ENCODE peak calls at places on chromosomes 11 and 22, in nine cellular contexts. One of them, this sample, is unnamed.

GRCh38 chr11:20047755-20048154 is 112.5 kb downstream of the DBX1 start:
- DNase-seq in neural crest cell: no peak
- DNase-seq in NCI-H526: no peak
- DNase-seq in GM23248: no peak
- DNase-seq in T-cell: no peak
- DNase-seq in BE2C: no peak
- DNase-seq in amygdala: no peak
- DNase-seq in tibial artery: no peak
- DNase-seq in fibroblast of lung: no peak
- DNase-seq in this sample: no peak

GRCh38 chr11:19938051-19938856 is 222.0 kb downstream of the DBX1 start:
- DNase-seq in neural crest cell: peak; percentile 56
- DNase-seq in NCI-H526: peak; percentile 74
- DNase-seq in GM23248: peak; percentile 82
- DNase-seq in T-cell: no peak
- DNase-seq in BE2C: peak; percentile 38
- DNase-seq in amygdala: peak; percentile 42
- DNase-seq in tibial artery: no peak
- DNase-seq in fibroblast of lung: peak; percentile 65
- DNase-seq in this sample: peak; percentile 56

GRCh38 chr11:126419801-126420729 is 64.6 kb downstream of the ST3GAL4 start:
- DNase-seq in neural crest cell: no peak
- DNase-seq in NCI-H526: no peak
- DNase-seq in GM23248: no peak
- DNase-seq in T-cell: no peak
- DNase-seq in BE2C: no peak
- DNase-seq in amygdala: no peak
- DNase-seq in tibial artery: no peak
- DNase-seq in fibroblast of lung: peak; percentile 36
- DNase-seq in this sample: no peak

GRCh38 chr11:66317766-66318575 is 1.1 kb upstream of the CD248 start:
- DNase-seq in neural crest cell: no peak
- DNase-seq in NCI-H526: no peak
- DNase-seq in GM23248: peak; percentile 92
- DNase-seq in T-cell: peak; percentile 90
- DNase-seq in BE2C: peak; percentile 85
- DNase-seq in amygdala: no peak
- DNase-seq in tibial artery: no peak
- DNase-seq in fibroblast of lung: peak; percentile 98
- DNase-seq in this sample: no peak

GRCh38 chr11:1049071-1049405 is 12.5 kb upstream of the MUC6 start:
- DNase-seq in neural crest cell: no peak
- DNase-seq in NCI-H526: no peak
- DNase-seq in GM23248: no peak
- DNase-seq in T-cell: no peak
- DNase-seq in BE2C: no peak
- DNase-seq in amygdala: no peak
- DNase-seq in tibial artery: peak; percentile 42
- DNase-seq in fibroblast of lung: no peak
- DNase-seq in this sample: no peak

GRCh38 chr11:3810446-3810845 is 2.1 kb downstream of the PGAP2 start:
- DNase-seq in neural crest cell: no peak
- DNase-seq in NCI-H526: no peak
- DNase-seq in GM23248: no peak
- DNase-seq in T-cell: no peak
- DNase-seq in BE2C: no peak
- DNase-seq in amygdala: no peak
- DNase-seq in tibial artery: no peak
- DNase-seq in fibroblast of lung: no peak
- DNase-seq in this sample: no peak

GRCh38 chr22:40413873-40414272 is 43.5 kb downstream of the SGSM3 start:
- DNase-seq in neural crest cell: no peak
- DNase-seq in NCI-H526: no peak
- DNase-seq in GM23248: no peak
- DNase-seq in T-cell: no peak
- DNase-seq in BE2C: no peak
- DNase-seq in amygdala: no peak
- DNase-seq in tibial artery: peak; percentile 42
- DNase-seq in fibroblast of lung: no peak
- DNase-seq in this sample: no peak

GRCh38 chr11:2235588-2236326 is 34.6 kb downstream of the ASCL2 start:
- DNase-seq in neural crest cell: no peak
- DNase-seq in NCI-H526: no peak
- DNase-seq in GM23248: no peak
- DNase-seq in T-cell: no peak
- DNase-seq in BE2C: no peak
- DNase-seq in amygdala: no peak
- DNase-seq in tibial artery: no peak
- DNase-seq in fibroblast of lung: no peak
- DNase-seq in this sample: no peak

GRCh38 chr11:125224391-125225015 is 60.0 kb downstream of the PKNOX2 start:
- DNase-seq in neural crest cell: peak; percentile 34
- DNase-seq in NCI-H526: peak; percentile 20
- DNase-seq in GM23248: peak; percentile 33
- DNase-seq in T-cell: no peak
- DNase-seq in BE2C: no peak
- DNase-seq in amygdala: no peak
- DNase-seq in tibial artery: no peak
- DNase-seq in fibroblast of lung: peak; percentile 60
- DNase-seq in this sample: peak; percentile 14

GRCh38 chr11:30245621-30246020 is 14.8 kb downstream of the FSHB start:
- DNase-seq in neural crest cell: no peak
- DNase-seq in NCI-H526: no peak
- DNase-seq in GM23248: no peak
- DNase-seq in T-cell: no peak
- DNase-seq in BE2C: no peak
- DNase-seq in amygdala: no peak
- DNase-seq in tibial artery: no peak
- DNase-seq in fibroblast of lung: no peak
- DNase-seq in this sample: no peak

GRCh38 chr11:77171254-77171653 is 43.2 kb downstream of the MYO7A start:
- DNase-seq in neural crest cell: no peak
- DNase-seq in NCI-H526: no peak
- DNase-seq in GM23248: no peak
- DNase-seq in T-cell: no peak
- DNase-seq in BE2C: no peak
- DNase-seq in amygdala: no peak
- DNase-seq in tibial artery: no peak
- DNase-seq in fibroblast of lung: no peak
- DNase-seq in this sample: no peak

GRCh38 chr11:23570828-23571227 is 710.6 kb upstream of the CCDC179 start:
- DNase-seq in neural crest cell: no peak
- DNase-seq in NCI-H526: no peak
- DNase-seq in GM23248: peak; percentile 48
- DNase-seq in T-cell: no peak
- DNase-seq in BE2C: no peak
- DNase-seq in amygdala: no peak
- DNase-seq in tibial artery: no peak
- DNase-seq in fibroblast of lung: peak; percentile 47
- DNase-seq in this sample: no peak

GRCh38 chr11:119361056-119361787 is 14.7 kb upstream of the MFRP start:
- DNase-seq in neural crest cell: no peak
- DNase-seq in NCI-H526: peak; percentile 70
- DNase-seq in GM23248: peak; percentile 92
- DNase-seq in T-cell: no peak
- DNase-seq in BE2C: no peak
- DNase-seq in amygdala: no peak
- DNase-seq in tibial artery: peak; percentile 93
- DNase-seq in fibroblast of lung: peak; percentile 85
- DNase-seq in this sample: peak; percentile 72

GRCh38 chr11:16154715-16155396 is 201.5 kb downstream of the SOX6 start:
- DNase-seq in neural crest cell: no peak
- DNase-seq in NCI-H526: no peak
- DNase-seq in GM23248: no peak
- DNase-seq in T-cell: no peak
- DNase-seq in BE2C: no peak
- DNase-seq in amygdala: no peak
- DNase-seq in tibial artery: no peak
- DNase-seq in fibroblast of lung: no peak
- DNase-seq in this sample: peak; percentile 61

GRCh38 chr11:125242141-125242780 is 77.7 kb downstream of the PKNOX2 start:
- DNase-seq in neural crest cell: no peak
- DNase-seq in NCI-H526: no peak
- DNase-seq in GM23248: no peak
- DNase-seq in T-cell: no peak
- DNase-seq in BE2C: no peak
- DNase-seq in amygdala: no peak
- DNase-seq in tibial artery: peak; percentile 46
- DNase-seq in fibroblast of lung: no peak
- DNase-seq in this sample: no peak

GRCh38 chr11:66981976-66982578 is 7.0 kb downstream of the C11orf86 start:
- DNase-seq in neural crest cell: no peak
- DNase-seq in NCI-H526: no peak
- DNase-seq in GM23248: peak; percentile 97
- DNase-seq in T-cell: no peak
- DNase-seq in BE2C: peak; percentile 94
- DNase-seq in amygdala: peak; percentile 56
- DNase-seq in tibial artery: peak; percentile 89
- DNase-seq in fibroblast of lung: peak; percentile 84
- DNase-seq in this sample: peak; percentile 89

GRCh38 chr11:20027546-20028014 is 132.7 kb downstream of the DBX1 start:
- DNase-seq in neural crest cell: no peak
- DNase-seq in NCI-H526: peak; percentile 86
- DNase-seq in GM23248: no peak
- DNase-seq in T-cell: no peak
- DNase-seq in BE2C: no peak
- DNase-seq in amygdala: no peak
- DNase-seq in tibial artery: no peak
- DNase-seq in fibroblast of lung: no peak
- DNase-seq in this sample: no peak

GRCh38 chr11:10770626-10771254 is 19.7 kb downstream of the CTR9 start:
- DNase-seq in neural crest cell: peak; percentile 39
- DNase-seq in NCI-H526: no peak
- DNase-seq in GM23248: peak; percentile 74
- DNase-seq in T-cell: no peak
- DNase-seq in BE2C: peak; percentile 65
- DNase-seq in amygdala: peak; percentile 41
- DNase-seq in tibial artery: no peak
- DNase-seq in fibroblast of lung: peak; percentile 63
- DNase-seq in this sample: peak; percentile 43

GRCh38 chr11:60257956-60258722 is 15.2 kb upstream of the MS4A4E start:
- DNase-seq in neural crest cell: no peak
- DNase-seq in NCI-H526: no peak
- DNase-seq in GM23248: no peak
- DNase-seq in T-cell: no peak
- DNase-seq in BE2C: no peak
- DNase-seq in amygdala: no peak
- DNase-seq in tibial artery: no peak
- DNase-seq in fibroblast of lung: no peak
- DNase-seq in this sample: no peak

GRCh38 chr22:44884968-44885805 is 124.6 kb downstream of the PHF21B start:
- DNase-seq in neural crest cell: no peak
- DNase-seq in NCI-H526: no peak
- DNase-seq in GM23248: no peak
- DNase-seq in T-cell: no peak
- DNase-seq in BE2C: no peak
- DNase-seq in amygdala: no peak
- DNase-seq in tibial artery: peak; percentile 54
- DNase-seq in fibroblast of lung: no peak
- DNase-seq in this sample: peak; percentile 15

GRCh38 chr11:117117681-117118080 is 19.5 kb upstream of the SIK3 start:
- DNase-seq in neural crest cell: no peak
- DNase-seq in NCI-H526: no peak
- DNase-seq in GM23248: no peak
- DNase-seq in T-cell: no peak
- DNase-seq in BE2C: no peak
- DNase-seq in amygdala: no peak
- DNase-seq in tibial artery: no peak
- DNase-seq in fibroblast of lung: no peak
- DNase-seq in this sample: no peak

GRCh38 chr11:1146311-1146864 is 11.4 kb upstream of the MUC5AC start:
- DNase-seq in neural crest cell: no peak
- DNase-seq in NCI-H526: no peak
- DNase-seq in GM23248: no peak
- DNase-seq in T-cell: no peak
- DNase-seq in BE2C: no peak
- DNase-seq in amygdala: no peak
- DNase-seq in tibial artery: peak; percentile 45
- DNase-seq in fibroblast of lung: no peak
- DNase-seq in this sample: no peak

GRCh38 chr11:73221451-73221850 is 3.4 kb downstream of the P2RY2 start:
- DNase-seq in neural crest cell: no peak
- DNase-seq in NCI-H526: no peak
- DNase-seq in GM23248: no peak
- DNase-seq in T-cell: no peak
- DNase-seq in BE2C: no peak
- DNase-seq in amygdala: no peak
- DNase-seq in tibial artery: peak; percentile 55
- DNase-seq in fibroblast of lung: no peak
- DNase-seq in this sample: no peak

GRCh38 chr22:32836286-32836859 is 34.9 kb downstream of the TIMP3 start:
- DNase-seq in neural crest cell: no peak
- DNase-seq in NCI-H526: no peak
- DNase-seq in GM23248: peak; percentile 56
- DNase-seq in T-cell: no peak
- DNase-seq in BE2C: no peak
- DNase-seq in amygdala: no peak
- DNase-seq in tibial artery: peak; percentile 4
- DNase-seq in fibroblast of lung: no peak
- DNase-seq in this sample: peak; percentile 22

GRCh38 chr11:134515081-134515960 is 103.3 kb upstream of the B3GAT1 start:
- DNase-seq in neural crest cell: no peak
- DNase-seq in NCI-H526: no peak
- DNase-seq in GM23248: no peak
- DNase-seq in T-cell: no peak
- DNase-seq in BE2C: no peak
- DNase-seq in amygdala: no peak
- DNase-seq in tibial artery: peak; percentile 56
- DNase-seq in fibroblast of lung: no peak
- DNase-seq in this sample: no peak

GRCh38 chr11:48109046-48109666 is 107.5 kb upstream of the OR4B1 start:
- DNase-seq in neural crest cell: no peak
- DNase-seq in NCI-H526: peak; percentile 88
- DNase-seq in GM23248: peak; percentile 68
- DNase-seq in T-cell: no peak
- DNase-seq in BE2C: no peak
- DNase-seq in amygdala: no peak
- DNase-seq in tibial artery: no peak
- DNase-seq in fibroblast of lung: peak; percentile 70
- DNase-seq in this sample: peak; percentile 62

GRCh38 chr11:44308923-44309482 is 936 bp downstream of the ALX4 start:
- DNase-seq in neural crest cell: no peak
- DNase-seq in NCI-H526: no peak
- DNase-seq in GM23248: peak; percentile 43
- DNase-seq in T-cell: no peak
- DNase-seq in BE2C: no peak
- DNase-seq in amygdala: no peak
- DNase-seq in tibial artery: no peak
- DNase-seq in fibroblast of lung: no peak
- DNase-seq in this sample: no peak

GRCh38 chr22:39017596-39018365 is 3.1 kb upstream of the APOBEC3D start:
- DNase-seq in neural crest cell: no peak
- DNase-seq in NCI-H526: no peak
- DNase-seq in GM23248: no peak
- DNase-seq in T-cell: no peak
- DNase-seq in BE2C: no peak
- DNase-seq in amygdala: no peak
- DNase-seq in tibial artery: no peak
- DNase-seq in fibroblast of lung: no peak
- DNase-seq in this sample: no peak

GRCh38 chr11:8234425-8234821 is 29.3 kb downstream of the LMO1 start:
- DNase-seq in neural crest cell: no peak
- DNase-seq in NCI-H526: no peak
- DNase-seq in GM23248: no peak
- DNase-seq in T-cell: no peak
- DNase-seq in BE2C: peak; percentile 55
- DNase-seq in amygdala: no peak
- DNase-seq in tibial artery: no peak
- DNase-seq in fibroblast of lung: no peak
- DNase-seq in this sample: peak; percentile 84

GRCh38 chr11:68276864-68277263 is 5.1 kb upstream of the C11orf24 start:
- DNase-seq in neural crest cell: no peak
- DNase-seq in NCI-H526: no peak
- DNase-seq in GM23248: no peak
- DNase-seq in T-cell: no peak
- DNase-seq in BE2C: no peak
- DNase-seq in amygdala: no peak
- DNase-seq in tibial artery: no peak
- DNase-seq in fibroblast of lung: no peak
- DNase-seq in this sample: no peak

GRCh38 chr11:75717608-75718403 is at the start of gene MOGAT2:
- DNase-seq in neural crest cell: no peak
- DNase-seq in NCI-H526: no peak
- DNase-seq in GM23248: no peak
- DNase-seq in T-cell: no peak
- DNase-seq in BE2C: no peak
- DNase-seq in amygdala: no peak
- DNase-seq in tibial artery: no peak
- DNase-seq in fibroblast of lung: no peak
- DNase-seq in this sample: no peak

This sample was measured in ACHN.